ENCODE peak calls at places on chromosome 9, in four cellular contexts. O is WTC11, E is AG09309, V is sciatic nerve. X is an unnamed sample.

GRCh38 chr9:121700165-121700830 is 48.9 kb downstream of the DAB2IP start:
- DNase-seq in O (peak), E (no peak), V (peak), X (peak)

GRCh38 chr9:24127519-24127918 is 301.5 kb upstream of the ELAVL2 start:
- DNase-seq in O (no peak), E (no peak), V (no peak), X (no peak)

GRCh38 chr9:81601639-81602623 is 87.4 kb downstream of the TLE1 start:
- DNase-seq in O (no peak), E (no peak), V (no peak), X (no peak)

GRCh38 chr9:113516840-113517577 is 53.5 kb downstream of the RGS3 start:
- DNase-seq in O (no peak), E (no peak), V (no peak), X (peak)

GRCh38 chr9:120625222-120625621 is 45.3 kb upstream of the CDK5RAP2 start:
- DNase-seq in O (no peak), E (no peak), V (no peak), X (no peak)

GRCh38 chr9:133707761-133708122 is 30.4 kb downstream of the SARDH start:
- DNase-seq in O (no peak), E (no peak), V (no peak), X (no peak)

GRCh38 chr9:130962418-130963316 is 23.6 kb upstream of the FIBCD1 start:
- DNase-seq in O (no peak), E (peak), V (no peak), X (no peak)

GRCh38 chr9:128416432-128417019 is 4.1 kb upstream of the CERCAM start:
- DNase-seq in O (no peak), E (no peak), V (no peak), X (no peak)

GRCh38 chr9:18347381-18348084 is 126.4 kb upstream of the ADAMTSL1 start:
- DNase-seq in O (no peak), E (no peak), V (no peak), X (no peak)

GRCh38 chr9:24793711-24794110 is 248.0 kb upstream of the IZUMO3 start:
- DNase-seq in O (no peak), E (no peak), V (no peak), X (no peak)

GRCh38 chr9:92438900-92439526 is 14.7 kb upstream of the OMD start:
- DNase-seq in O (no peak), E (no peak), V (no peak), X (no peak)

GRCh38 chr9:130341839-130342713 is 76.5 kb downstream of the HMCN2 start:
- DNase-seq in O (no peak), E (no peak), V (no peak), X (no peak)

GRCh38 chr9:106697799-106698591 is 165.0 kb upstream of the ZNF462 start:
- DNase-seq in O (peak), E (peak), V (peak), X (no peak)

GRCh38 chr9:134360897-134361296 is 34.6 kb downstream of the RXRA start:
- DNase-seq in O (no peak), E (no peak), V (no peak), X (no peak)

GRCh38 chr9:15192856-15193255 is 114.2 kb downstream of the TTC39B start:
- DNase-seq in O (no peak), E (no peak), V (no peak), X (no peak)

GRCh38 chr9:21060919-21061561 is 16.7 kb downstream of the IFNB1 start:
- DNase-seq in O (no peak), E (peak), V (no peak), X (no peak)

GRCh38 chr9:22682536-22683392 is 236.1 kb downstream of the DMRTA1 start:
- DNase-seq in O (no peak), E (no peak), V (no peak), X (no peak)

GRCh38 chr9:20584968-20585643 is 37.2 kb downstream of the MLLT3 start:
- DNase-seq in O (no peak), E (no peak), V (no peak), X (no peak)

GRCh38 chr9:134188421-134189166 is 24.2 kb upstream of the RNU6ATAC start:
- DNase-seq in O (no peak), E (no peak), V (peak), X (peak)

GRCh38 chr9:21455320-21455719 is 15.1 kb downstream of the IFNA1 start:
- DNase-seq in O (peak), E (no peak), V (no peak), X (no peak)

GRCh38 chr9:137785704-137786161 is 91.8 kb upstream of the CACNA1B start:
- DNase-seq in O (peak), E (no peak), V (no peak), X (no peak)

GRCh38 chr9:105258225-105258737 is 13.8 kb downstream of the SLC44A1 start:
- DNase-seq in O (no peak), E (no peak), V (no peak), X (no peak)

GRCh38 chr9:137733429-137733828 is 114.6 kb downstream of the EHMT1 start:
- DNase-seq in O (no peak), E (no peak), V (no peak), X (no peak)

GRCh38 chr9:649128-650074 is 192.1 kb upstream of the DMRT1 start:
- DNase-seq in O (no peak), E (no peak), V (no peak), X (no peak)

GRCh38 chr9:123218831-123219230 is 49.6 kb downstream of the STRBP start:
- DNase-seq in O (no peak), E (no peak), V (no peak), X (no peak)

GRCh38 chr9:108056083-108056804 is 566.7 kb upstream of the KLF4 start:
- DNase-seq in O (no peak), E (no peak), V (no peak), X (no peak)

GRCh38 chr9:87564706-87565335 is 67.2 kb downstream of the DAPK1 start:
- DNase-seq in O (no peak), E (no peak), V (no peak), X (no peak)

GRCh38 chr9:76176176-76176575 is 218.1 kb downstream of the RFK start:
- DNase-seq in O (no peak), E (no peak), V (no peak), X (no peak)

GRCh38 chr9:93305497-93306020 is 121.6 kb downstream of the WNK2 start:
- DNase-seq in O (no peak), E (no peak), V (peak), X (no peak)

GRCh38 chr9:137070906-137071275 is 534 bp upstream of the SAPCD2 start:
- DNase-seq in O (no peak), E (no peak), V (peak), X (no peak)

GRCh38 chr9:77954018-77954417 is 77.6 kb downstream of the GNAQ start:
- DNase-seq in O (no peak), E (no peak), V (no peak), X (no peak)

GRCh38 chr9:36772449-36773370 is 200.0 kb downstream of the MELK start:
- DNase-seq in O (no peak), E (no peak), V (no peak), X (no peak)

GRCh38 chr9:118563677-118564076 is 805.6 kb downstream of the BRINP1 start:
- DNase-seq in O (no peak), E (no peak), V (no peak), X (no peak)

GRCh38 chr9:130937146-130938076 is 1.6 kb downstream of the FIBCD1 start:
- DNase-seq in O (no peak), E (no peak), V (no peak), X (no peak)

GRCh38 chr9:125805057-125805456 is 57.9 kb downstream of the PBX3 start:
- DNase-seq in O (no peak), E (peak), V (no peak), X (no peak)

GRCh38 chr9:121350993-121351561 is 19.0 kb downstream of the STOM start:
- DNase-seq in O (no peak), E (peak), V (peak), X (no peak)

GRCh38 chr9:16257604-16258003 is 612.9 kb downstream of the BNC2 start:
- DNase-seq in O (no peak), E (no peak), V (no peak), X (no peak)

GRCh38 chr9:114925039-114925438 is 5.4 kb downstream of the TNFSF8 start:
- DNase-seq in O (no peak), E (no peak), V (no peak), X (no peak)

GRCh38 chr9:18629136-18629535 is 155.2 kb downstream of the ADAMTSL1 start:
- DNase-seq in O (no peak), E (no peak), V (no peak), X (no peak)